ENCODE peak calls at places on chromosomes 12 and 14, in five cellular contexts. X is aorta, M is H7, I is body of pancreas, A is bronchial epithelial cell. V is an unnamed sample.
A peak's percentile ranks its signal among the peaks of the same experiment; 100 is the strongest.

GRCh38 chr12:111409403-111410228 is 3.9 kb downstream of the SH2B3 start:
- DNase-seq in M (peak; percentile 73), I (peak; percentile 59), A (no peak), X (peak; percentile 75), V (peak; percentile 95)

GRCh38 chr14:60093088-60093487 is 1.4 kb downstream of the PCNX4 start:
- DNase-seq in M (no peak), I (no peak), A (no peak), X (no peak), V (no peak)

GRCh38 chr12:89893972-89894706 is 185.5 kb upstream of the ATP2B1 start:
- DNase-seq in X (no peak), I (no peak), M (no peak), A (peak; percentile 70), V (no peak)

GRCh38 chr14:23573384-23573783 is 5.2 kb downstream of the JPH4 start:
- DNase-seq in I (no peak), A (no peak), M (peak; percentile 30), X (no peak), V (peak; percentile 48)

GRCh38 chr12:93825926-93826599 is 148.9 kb downstream of the CRADD start:
- DNase-seq in A (no peak), X (no peak), M (no peak), I (no peak), V (no peak)

GRCh38 chr12:98955284-98955683 is 310.2 kb downstream of the APAF1 start:
- DNase-seq in A (peak; percentile 41), M (peak; percentile 28), X (no peak), I (peak; percentile 35), V (no peak)

GRCh38 chr14:61453103-61453767 is 131.9 kb downstream of the PRKCH start:
- DNase-seq in I (no peak), A (no peak), M (no peak), X (no peak), V (no peak)

GRCh38 chr14:27390130-27390529 is 792.3 kb upstream of the NOVA1 start:
- DNase-seq in X (no peak), A (no peak), M (peak; percentile 0), I (no peak), V (no peak)

GRCh38 chr12:131988054-131988796 is 38.5 kb downstream of the EP400 start:
- DNase-seq in I (no peak), A (no peak), X (no peak), M (no peak), V (no peak)
- H3K36me3 ChIP-seq in I (peaks cover 27% of the 10 kb centered on the region), A (peaks cover 21% of the 10 kb centered on the region), X (peaks cover 14% of the 10 kb centered on the region), M (peaks cover 34% of the 10 kb centered on the region), V (peaks cover 77% of the 10 kb centered on the region)

DNA sequence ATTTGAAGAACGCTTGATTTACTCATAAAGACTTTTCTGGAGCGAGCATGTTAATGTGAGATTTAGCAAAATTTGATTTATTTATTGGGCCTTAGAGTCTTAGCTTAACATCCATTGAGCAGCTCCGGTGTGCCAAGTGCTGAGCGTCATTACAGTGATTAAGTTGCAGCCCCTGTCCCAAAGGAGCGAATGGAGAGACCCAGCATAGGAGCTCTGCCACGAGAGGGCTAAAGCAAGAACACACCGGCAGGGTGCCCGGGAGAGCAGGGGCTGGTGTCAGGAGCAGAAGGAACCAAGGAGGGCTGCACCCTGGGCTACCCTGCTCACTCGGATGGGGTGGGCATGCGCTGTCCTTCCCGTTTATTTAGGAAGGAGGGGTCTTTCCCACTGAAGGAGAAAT is 50.6 kb downstream of the PPP2R5C start:
- DNase-seq in X (no peak), A (no peak), I (no peak), M (no peak), V (no peak)
- H3K4me3 ChIP-seq in X (no peak overlapping the region), A (no peak overlapping the region), I (no peak overlapping the region), M (no peak overlapping the region), V (no peak overlapping the region)

GRCh38 chr12:2631613-2632350 is 163.0 kb upstream of the FKBP4 start:
- DNase-seq in X (peak; percentile 35), I (peak; percentile 8), M (no peak), A (no peak), V (peak; percentile 78)
- H3K36me3 ChIP-seq in X (peaks cover 4% of the 10 kb centered on the region), I (no peaks in the 10 kb centered on the region), M (no peaks in the 10 kb centered on the region), A (no peaks in the 10 kb centered on the region), V (no peaks in the 10 kb centered on the region)

GRCh38 chr14:69880051-69880487 is 853 bp downstream of the SMOC1 start:
- DNase-seq in M (peak; percentile 73), I (no peak), A (no peak), X (no peak), V (no peak)
- H3K4me3 ChIP-seq in M (peak overlapping the region; percentile 52), I (peak overlapping the region; percentile 1), A (peak overlapping the region; percentile 45), X (no peak overlapping the region), V (peak overlapping the region; percentile 78)

GRCh38 chr12:77032406-77032805 is 33.0 kb downstream of the E2F7 start:
- DNase-seq in X (no peak), M (no peak), A (peak; percentile 95), I (no peak), V (peak; percentile 43)
- H3K36me3 ChIP-seq in X (no peaks in the 10 kb centered on the region), M (peaks cover 32% of the 10 kb centered on the region), A (peaks cover 5% of the 10 kb centered on the region), I (no peaks in the 10 kb centered on the region), V (peaks cover 34% of the 10 kb centered on the region)